ENCODE peak calls at places on chromosomes 5 and 9, in eight cellular contexts. W is GM03348; Q is GM04504; L is activated naive CD8-positive, alpha-beta T cell treated with anti-CD3 and anti-CD28 coated beads, Interleukin-2, amount 50 U/mL, for 24 hours; F is stimulated activated CD4-positive, alpha-beta T cell treated with anti-CD3 and anti-CD28 coated beads, Interleukin-2, amount 100 ng/mL, for 48 hours; B is NCI-H1048; N is Right ventricle myocardium superior; V is gastrocnemius medialis. X is an unnamed sample.

GRCh38 chr5:172805736-172806255 is 28.3 kb upstream of the ERGIC1 start:
- DNase-seq in W (no peak), Q (no peak), L (no peak), F (no peak), B (no peak), N (peak), V (no peak), X (no peak)

GRCh38 chr9:116198344-116198743 is 44.8 kb downstream of the PAPPA start:
- DNase-seq in W (no peak), Q (no peak), L (no peak), F (no peak), B (no peak), N (no peak), V (no peak), X (no peak)

GRCh38 chr5:9431496-9432258 is 114.2 kb downstream of the SEMA5A start:
- DNase-seq in W (no peak), Q (no peak), L (no peak), F (no peak), B (no peak), N (no peak), V (no peak), X (no peak)

GRCh38 chr5:157535042-157535865 is 40.3 kb downstream of the ADAM19 start:
- DNase-seq in W (no peak), Q (no peak), L (no peak), F (no peak), B (no peak), N (peak), V (peak), X (no peak)

GRCh38 chr5:42656661-42657035 is 100.0 kb upstream of the CCDC152 start:
- DNase-seq in W (no peak), Q (no peak), L (no peak), F (no peak), B (no peak), N (no peak), V (no peak), X (no peak)

GRCh38 chr5:110865400-110866094 is 126.7 kb downstream of the SLC25A46 start:
- DNase-seq in W (peak), Q (peak), L (peak), F (no peak), B (peak), N (no peak), V (no peak), X (peak)

GRCh38 chr5:1476181-1476966 is 31.1 kb upstream of the SLC6A3 start:
- DNase-seq in W (no peak), Q (no peak), L (no peak), F (no peak), B (no peak), N (peak), V (no peak), X (no peak)

GRCh38 chr9:76219555-76220151 is 174.6 kb downstream of the RFK start:
- DNase-seq in W (no peak), Q (no peak), L (no peak), F (no peak), B (no peak), N (no peak), V (no peak), X (no peak)